ENCODE peak calls at places on chromosomes 6 and 20, in four cellular contexts. P is NCI-H524, U is fibroblast of mammary gland, V is AG09309. J is an unnamed sample.

GRCh38 chr20:35145141-35145564 is 2.0 kb downstream of the EDEM2 start:
- DNase-seq in U (peak; percentile 66), P (peak; percentile 86), V (no peak), J (peak; percentile 36)

GRCh38 chr6:67594366-67594765 is 1040.7 kb upstream of the ADGRB3 start:
- DNase-seq in V (no peak), U (no peak), P (no peak), J (no peak)

GRCh38 chr6:10084276-10084993 is 330.4 kb downstream of the TFAP2A start:
- DNase-seq in P (no peak), U (no peak), V (no peak), J (no peak)

GRCh38 chr6:2197177-2197671 is 48.2 kb downstream of the GMDS start:
- DNase-seq in U (peak; percentile 74), V (peak; percentile 72), P (no peak), J (peak; percentile 58)

GRCh38 chr6:101730954-101731353 is 337.4 kb downstream of the GRIK2 start:
- DNase-seq in P (no peak), U (peak; percentile 38), V (no peak), J (no peak)

GRCh38 chr20:54276577-54277169 is 68.8 kb downstream of the PFDN4 start:
- DNase-seq in U (no peak), P (no peak), V (no peak), J (no peak)

GRCh38 chr6:154341876-154342275 is 14.7 kb downstream of the IPCEF1 start:
- DNase-seq in U (no peak), V (no peak), P (no peak), J (no peak)

GRCh38 chr6:142819603-142820335 is 125.2 kb downstream of the HIVEP2 start:
- DNase-seq in V (no peak), P (no peak), U (peak; percentile 45), J (no peak)

GRCh38 chr6:159036673-159037072 is 8.1 kb downstream of the TAGAP start:
- DNase-seq in P (no peak), V (no peak), U (no peak), J (no peak)

GRCh38 chr6:107386904-107387303 is 72.5 kb downstream of the PDSS2 start:
- DNase-seq in V (no peak), U (no peak), P (no peak), J (no peak)

GRCh38 chr6:33616913-33617312 is 4.2 kb upstream of the ITPR3 start:
- DNase-seq in U (no peak), P (no peak), V (no peak), J (no peak)

GRCh38 chr6:110699780-110700179 is 115.5 kb downstream of the CDK19 start:
- DNase-seq in P (no peak), U (no peak), V (no peak), J (no peak)

GRCh38 chr6:83767033-83767432 is 58.1 kb upstream of the SNAP91 start:
- DNase-seq in U (no peak), V (no peak), P (no peak), J (no peak)

GRCh38 chr6:1392813-1393640 is 3.7 kb downstream of the FOXF2 start:
- DNase-seq in V (no peak), U (no peak), P (no peak), J (no peak)

GRCh38 chr20:25056601-25057233 is 1.2 kb downstream of the ACSS1 start:
- DNase-seq in P (no peak), U (no peak), V (no peak), J (no peak)

GRCh38 chr6:52503344-52503747 is 73.5 kb downstream of the TRAM2 start:
- DNase-seq in U (no peak), V (no peak), P (no peak), J (no peak)

GRCh38 chr20:63087872-63088680 is 81.3 kb upstream of the BHLHE23 start:
- DNase-seq in U (no peak), V (no peak), P (no peak), J (no peak)

GRCh38 chr6:163337958-163338357 is 76.6 kb upstream of the QKI start:
- DNase-seq in P (no peak), U (no peak), V (no peak), J (no peak)

GRCh38 chr20:1328680-1329330 is at the start of gene SDCBP2:
- DNase-seq in U (no peak), P (no peak), V (no peak), J (no peak)

GRCh38 chr20:49560646-49561045 is 7.3 kb downstream of the PTGIS start:
- DNase-seq in P (no peak), V (no peak), U (no peak), J (no peak)

GRCh38 chr6:38179794-38180430 is 360.4 kb downstream of the ZFAND3 start:
- DNase-seq in P (no peak), U (no peak), V (no peak), J (no peak)

GRCh38 chr6:127343753-127344659 is 597 bp upstream of the ECHDC1 start:
- DNase-seq in P (peak; percentile 45), U (peak; percentile 40), V (no peak), J (no peak)

GRCh38 chr6:35371494-35372262 is 29.3 kb downstream of the PPARD start:
- DNase-seq in V (no peak), U (no peak), P (no peak), J (no peak)

GRCh38 chr6:90370493-90370959 is 73.9 kb upstream of the BACH2 start:
- DNase-seq in P (no peak), U (peak; percentile 40), V (no peak), J (no peak)

GRCh38 chr6:9523462-9523861 is 891.4 kb downstream of the TFAP2A start:
- DNase-seq in P (no peak), V (peak; percentile 47), U (peak; percentile 91), J (peak; percentile 78)

GRCh38 chr20:53706008-53706481 is 112.4 kb upstream of the ZNF217 start:
- DNase-seq in V (no peak), U (no peak), P (no peak), J (no peak)

GRCh38 chr6:117558818-117559217 is 43.5 kb downstream of the GOPC start:
- DNase-seq in V (no peak), P (peak; percentile 20), U (no peak), J (no peak)